ENCODE peak calls at places on chromosomes 5 and 9, in five cellular contexts. C, B, G, V and J are unnamed samples.

GRCh38 chr9:133582501-133583045 is 26.6 kb downstream of the FAM163B start:
- DNase-seq in C (no peak), B (no peak), G (no peak), V (no peak), J (no peak)

GRCh38 chr9:119941081-119941480 is 571.8 kb upstream of the BRINP1 start:
- DNase-seq in C (no peak), B (no peak), G (no peak), V (no peak), J (no peak)

GRCh38 chr5:18970000-18970399 is 1018.0 kb downstream of the CDH18 start:
- DNase-seq in C (no peak), B (no peak), G (no peak), V (no peak), J (no peak)

GRCh38 chr9:20990867-20991266 is 40.6 kb downstream of the HACD4 start:
- DNase-seq in C (no peak), B (no peak), G (no peak), V (no peak), J (no peak)

GRCh38 chr5:123505633-123506032 is 6.3 kb upstream of the CSNK1G3 start:
- DNase-seq in C (no peak), B (no peak), G (no peak), V (no peak), J (no peak)

GRCh38 chr9:87529666-87530065 is 32.0 kb downstream of the DAPK1 start:
- DNase-seq in C (peak), B (peak), G (no peak), V (no peak), J (peak)

GRCh38 chr5:120852222-120852860 is 388.2 kb downstream of the PRR16 start:
- DNase-seq in C (peak), B (no peak), G (no peak), V (no peak), J (no peak)

GRCh38 chr9:119216891-119217290 is 152.3 kb downstream of the BRINP1 start:
- DNase-seq in C (no peak), B (no peak), G (peak), V (peak), J (no peak)

GRCh38 chr5:152688561-152689274 is 283.6 kb upstream of the NMUR2 start:
- DNase-seq in C (no peak), B (peak), G (no peak), V (peak), J (peak)

GRCh38 chr9:79020266-79020665 is 551.5 kb upstream of the TLE4 start:
- DNase-seq in C (no peak), B (no peak), G (no peak), V (no peak), J (no peak)

GRCh38 chr5:33148076-33148501 is 292.7 kb upstream of the TARS1 start:
- DNase-seq in C (no peak), B (peak), G (peak), V (peak), J (peak)